ENCODE peak calls at places on chromosomes 7 and 10, in nine cellular contexts. W is smooth muscle cell of the brain vasculature, H is Ammon's horn, Z is left ventricle myocardium inferior, T is C1 segment of cervical spinal cord, Y is cardiac fibroblast, D is H54, V is memory B cell, F is lung microvascular endothelial cell. B is an unnamed sample.

GRCh38 chr7:141012044-141012685 is 2.6 kb downstream of the MRPS33 start:
- DNase-seq in D (peak; percentile 23), H (peak; percentile 80), T (peak; percentile 50), F (peak; percentile 85), V (peak; percentile 64), Z (peak; percentile 21), W (peak; percentile 28), Y (peak; percentile 76), B (peak; percentile 62)

GRCh38 chr7:73437091-73437490 is 3.5 kb downstream of the FZD9 start:
- DNase-seq in D (no peak), Z (no peak), H (no peak), W (no peak), V (no peak), F (no peak), Y (no peak), T (no peak), B (no peak)

GRCh38 chr10:59945590-59945989 is 39.2 kb upstream of the CCDC6 start:
- DNase-seq in D (no peak), V (no peak), Y (no peak), Z (no peak), F (no peak), W (no peak), T (no peak), H (no peak), B (no peak)

GRCh38 chr7:121544726-121545125 is 148.6 kb upstream of the FAM3C start:
- DNase-seq in F (peak; percentile 26), V (no peak), D (peak; percentile 24), Y (peak; percentile 98), T (no peak), Z (no peak), W (peak; percentile 77), H (no peak), B (no peak)

GRCh38 chr7:41148521-41148951 is 554.4 kb downstream of the INHBA start:
- DNase-seq in F (no peak), H (no peak), V (no peak), D (peak; percentile 31), T (no peak), Z (no peak), Y (peak; percentile 94), W (peak; percentile 37), B (no peak)

GRCh38 chr7:25742287-25742686 is 409.7 kb upstream of the NFE2L3 start:
- DNase-seq in V (no peak), W (no peak), T (no peak), Z (no peak), Y (no peak), D (no peak), H (no peak), F (no peak), B (no peak)

GRCh38 chr10:22148956-22149355 is 68.9 kb downstream of the EBLN1 start:
- DNase-seq in W (no peak), D (no peak), H (no peak), F (peak; percentile 33), T (no peak), V (no peak), Y (peak; percentile 57), Z (no peak), B (no peak)

GRCh38 chr10:33187427-33187999 is 147.0 kb downstream of the NRP1 start:
- DNase-seq in V (no peak), F (no peak), D (no peak), Y (no peak), Z (no peak), T (no peak), H (no peak), W (no peak), B (no peak)

GRCh38 chr7:41051525-41051924 is 651.4 kb downstream of the INHBA start:
- DNase-seq in Z (no peak), T (no peak), H (no peak), W (no peak), Y (no peak), F (no peak), V (no peak), D (no peak), B (no peak)

GRCh38 chr7:154888690-154889089 is 114.2 kb downstream of the PAXIP1 start:
- DNase-seq in W (no peak), V (no peak), Y (no peak), H (no peak), T (no peak), D (no peak), Z (no peak), F (no peak), B (no peak)